ENCODE peak calls at places on chromosome 13, in seven cellular contexts. I, U, L, H, E, M and K are unnamed samples.

GRCh38 chr13:21657538-21657937 is 13.3 kb upstream of the FGF9 start:
- DNase-seq in L (no peak), I (no peak), U (peak; percentile 50), E (peak; percentile 53), M (peak; percentile 74), H (no peak), K (peak; percentile 7)

GRCh38 chr13:51291341-51291740 is 48.1 kb upstream of the SERPINE3 start:
- DNase-seq in U (no peak), I (no peak), M (peak; percentile 22), H (no peak), L (no peak), E (no peak), K (no peak)

GRCh38 chr13:33070713-33071112 is 54.5 kb downstream of the KL start:
- DNase-seq in H (no peak), L (no peak), I (no peak), U (no peak), M (no peak), E (peak; percentile 13), K (no peak)

GRCh38 chr13:51621597-51621996 is 37.3 kb downstream of the WDFY2 start:
- DNase-seq in L (no peak), H (no peak), M (no peak), U (no peak), I (no peak), E (no peak), K (no peak)

GRCh38 chr13:83879431-83880171 is 2.7 kb downstream of the SLITRK1 start:
- DNase-seq in H (no peak), E (no peak), U (no peak), L (no peak), M (no peak), I (no peak), K (no peak)

GRCh38 chr13:112870062-112870352 is 99.0 kb upstream of the MCF2L start:
- DNase-seq in I (no peak), H (no peak), L (no peak), E (no peak), M (no peak), U (no peak), K (no peak)

GRCh38 chr13:43804461-43805070 is 17.8 kb upstream of the ENOX1 start:
- DNase-seq in H (no peak), M (peak; percentile 86), L (no peak), E (peak; percentile 84), U (peak; percentile 44), I (no peak), K (no peak)

GRCh38 chr13:39038569-39038898 is 278 bp downstream of the NHLRC3 start:
- DNase-seq in L (no peak), I (no peak), H (no peak), U (no peak), E (no peak), M (no peak), K (no peak)

GRCh38 chr13:51848674-51849073 is 3.7 kb upstream of the TMEM272 start:
- DNase-seq in M (peak; percentile 67), H (no peak), E (peak; percentile 54), I (no peak), U (no peak), L (no peak), K (no peak)

GRCh38 chr13:64075543-64076271 is 2660.1 kb upstream of the PCDH20 start:
- DNase-seq in L (no peak), H (no peak), U (no peak), M (no peak), I (peak; percentile 18), E (no peak), K (no peak)

GRCh38 chr13:112911285-112911701 is 57.7 kb upstream of the MCF2L start:
- DNase-seq in I (no peak), U (no peak), L (no peak), E (no peak), H (no peak), M (no peak), K (no peak)

GRCh38 chr13:98142427-98143156 is at the start of gene FARP1:
- DNase-seq in L (no peak), M (peak; percentile 62), U (no peak), I (peak; percentile 88), H (peak; percentile 81), E (peak; percentile 69), K (no peak)

GRCh38 chr13:98143157-98143553 is 261 bp downstream of the FARP1 start:
- DNase-seq in I (no peak), M (no peak), U (no peak), L (no peak), E (no peak), H (peak; percentile 68), K (no peak)

GRCh38 chr13:98141091-98141490 is 1.8 kb upstream of the FARP1 start:
- DNase-seq in H (no peak), I (no peak), E (no peak), M (no peak), U (no peak), L (no peak), K (no peak)

GRCh38 chr13:98141509-98141908 is 1.4 kb upstream of the FARP1 start:
- DNase-seq in M (no peak), U (no peak), L (no peak), H (no peak), I (no peak), E (no peak), K (no peak)

DNA sequence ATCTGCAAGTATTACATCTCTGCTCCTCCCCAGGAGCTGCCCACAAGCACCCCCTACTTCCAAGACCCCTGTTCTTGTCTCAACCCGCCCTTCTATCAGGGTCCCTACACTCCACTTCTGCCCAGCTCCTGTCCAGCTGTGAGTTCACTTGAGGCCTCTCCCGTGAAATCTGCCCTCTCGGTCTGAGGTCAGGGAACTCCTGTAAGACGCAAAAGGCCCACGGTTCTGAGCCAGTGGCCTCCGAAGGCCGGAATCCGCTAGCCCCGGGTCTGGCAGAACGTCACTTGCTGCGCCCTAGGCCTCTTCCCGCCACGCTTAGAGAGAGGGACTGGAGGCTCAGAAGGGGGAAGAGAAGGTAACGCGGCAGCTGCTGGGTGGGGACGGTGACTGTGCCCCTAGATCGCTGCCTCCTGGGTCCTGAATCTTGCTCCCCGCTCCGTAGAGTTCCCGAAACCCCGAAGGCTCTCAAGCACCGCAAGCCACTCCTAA is 912 bp upstream of the FARP1 start:
- DNase-seq in E (no peak), U (no peak), I (peak; percentile 27), M (no peak), L (no peak), H (peak; percentile 59), K (no peak)
- H3K4me3 ChIP-seq in E (peak overlapping the region; percentile 65), U (peak overlapping the region; percentile 75), I (peak overlapping the region; percentile 82), M (no peak overlapping the region), L (peak overlapping the region; percentile 52), H (peak overlapping the region; percentile 75), K (peak overlapping the region; percentile 69)

GRCh38 chr13:19959141-19959830 is 759 bp downstream of the ZMYM2 start:
- DNase-seq in U (no peak), L (no peak), I (peak; percentile 51), H (peak; percentile 82), M (peak; percentile 47), E (peak; percentile 51), K (no peak)
- TF ChIP-seq CTCF in U (peak; percentile 22), L (peak; percentile 42), I (no peak), H (no peak), M (peak; percentile 10), E (peak; percentile 33), K (peak; percentile 24)

GRCh38 chr13:79392882-79393563 is 13.0 kb downstream of the RBM26 start:
- DNase-seq in L (no peak), E (peak; percentile 39), I (no peak), H (no peak), M (peak; percentile 17), U (no peak), K (no peak)
- H3K4me3 ChIP-seq in L (no peak overlapping the region), E (no peak overlapping the region), I (peak overlapping the region; percentile 2), H (no peak overlapping the region), M (no peak overlapping the region), U (no peak overlapping the region), K (no peak overlapping the region)

GRCh38 chr13:111666377-111666776 is 345.9 kb downstream of the TEX29 start:
- DNase-seq in I (no peak), H (no peak), M (no peak), U (no peak), L (no peak), E (no peak), K (no peak)

GRCh38 chr13:111664696-111665095 is 344.3 kb downstream of the TEX29 start:
- DNase-seq in L (no peak), I (no peak), E (no peak), M (no peak), U (no peak), H (no peak), K (no peak)

GRCh38 chr13:111664060-111664459 is 343.6 kb downstream of the TEX29 start:
- DNase-seq in U (no peak), I (no peak), L (no peak), M (no peak), E (no peak), H (no peak), K (no peak)

GRCh38 chr13:111667757-111668156 is 347.3 kb downstream of the TEX29 start:
- DNase-seq in M (no peak), H (no peak), I (no peak), U (no peak), E (no peak), L (no peak), K (no peak)

GRCh38 chr13:111665691-111666095 is 345.3 kb downstream of the TEX29 start:
- DNase-seq in L (no peak), M (no peak), E (no peak), H (no peak), I (no peak), U (no peak), K (no peak)
- TF ChIP-seq CTCF in L (no peak), M (no peak), E (no peak), H (no peak), I (no peak), U (no peak), K (no peak)

GRCh38 chr13:110615005-110615321 is 382 bp upstream of the NAXD start:
- DNase-seq in U (no peak), L (no peak), E (no peak), H (no peak), I (no peak), M (no peak), K (no peak)

GRCh38 chr13:110607675-110608224 is 7.6 kb upstream of the NAXD start:
- DNase-seq in M (no peak), U (no peak), I (no peak), H (no peak), E (peak; percentile 28), L (no peak), K (no peak)

GRCh38 chr13:110616103-110617101 is 1.1 kb downstream of the NAXD start:
- DNase-seq in L (no peak), U (no peak), E (peak; percentile 54), H (peak; percentile 72), M (peak; percentile 54), I (peak; percentile 55), K (no peak)

GRCh38 chr13:110615322-110616102 is at the start of gene NAXD:
- DNase-seq in L (peak; percentile 71), E (peak; percentile 98), U (peak; percentile 67), H (peak; percentile 97), M (peak; percentile 94), I (peak; percentile 95), K (peak; percentile 58)

DNA sequence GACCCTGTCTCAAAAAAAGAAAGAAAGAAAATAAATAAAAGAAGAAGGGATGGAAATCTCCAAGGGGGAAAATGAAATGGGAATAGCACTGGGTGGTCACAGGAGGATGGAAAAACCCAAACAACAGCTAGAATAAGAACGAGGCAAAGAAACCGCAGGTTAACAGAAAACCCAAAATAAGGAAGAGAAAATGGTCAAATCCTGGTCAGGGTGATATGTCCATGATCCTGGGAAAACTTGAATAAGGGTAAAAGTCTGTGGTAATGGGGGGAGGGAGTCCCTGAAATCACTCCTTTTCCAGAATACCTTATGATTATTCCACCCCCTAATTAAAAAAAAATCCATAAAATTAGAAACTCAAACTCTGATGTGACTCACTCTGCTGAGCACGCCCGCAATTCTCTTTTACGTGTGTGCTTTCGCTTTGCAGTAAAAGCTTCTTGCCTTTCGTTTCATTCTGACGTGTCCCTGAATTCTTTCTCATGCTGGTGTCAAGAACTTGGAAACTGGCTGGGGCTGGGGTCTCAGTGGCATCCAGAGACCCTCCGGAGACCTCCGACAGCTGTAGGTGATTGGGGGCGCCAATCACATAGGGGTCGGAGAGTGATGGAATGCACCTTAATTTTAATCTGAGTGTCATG is 4.3 kb upstream of the NAXD start:
- DNase-seq in E (no peak), L (no peak), M (peak; percentile 10), H (no peak), U (no peak), I (no peak), K (no peak)
- H3K4me3 ChIP-seq in E (no peak overlapping the region), L (no peak overlapping the region), M (no peak overlapping the region), H (no peak overlapping the region), U (no peak overlapping the region), I (no peak overlapping the region), K (no peak overlapping the region)